ENCODE peak calls at places on chromosomes 6 and 20, in nine cellular contexts. One of them, this sample, is unnamed.

GRCh38 chr6:155171109-155171746 is 92.6 kb upstream of the CLDN20 start:
- DNase-seq in mesendoderm: no peak
- DNase-seq in fibroblast of lung: peak
- DNase-seq in IMR-90: peak
- DNase-seq in astrocyte: peak
- DNase-seq in H9: no peak
- DNase-seq in neuronal stem cell: no peak
- DNase-seq in mammary epithelial cell: peak
- DNase-seq in endothelial cell of umbilical vein: peak
- DNase-seq in this sample: peak

GRCh38 chr6:50541941-50542340 is 171.4 kb upstream of the TFAP2D start:
- DNase-seq in mesendoderm: no peak
- DNase-seq in neuronal stem cell: no peak
- DNase-seq in H9: no peak
- DNase-seq in IMR-90: no peak
- DNase-seq in fibroblast of lung: no peak
- DNase-seq in mammary epithelial cell: no peak
- DNase-seq in endothelial cell of umbilical vein: no peak
- DNase-seq in astrocyte: no peak
- DNase-seq in this sample: no peak

GRCh38 chr20:57913156-57913930 is 203.5 kb upstream of the PMEPA1 start:
- DNase-seq in IMR-90: no peak
- DNase-seq in endothelial cell of umbilical vein: no peak
- DNase-seq in fibroblast of lung: no peak
- DNase-seq in neuronal stem cell: no peak
- DNase-seq in H9: no peak
- DNase-seq in mammary epithelial cell: no peak
- DNase-seq in mesendoderm: no peak
- DNase-seq in astrocyte: no peak
- DNase-seq in this sample: no peak

GRCh38 chr6:148472495-148473105 is 130.0 kb downstream of the SASH1 start:
- DNase-seq in fibroblast of lung: no peak
- DNase-seq in H9: no peak
- DNase-seq in astrocyte: no peak
- DNase-seq in mesendoderm: no peak
- DNase-seq in IMR-90: no peak
- DNase-seq in neuronal stem cell: no peak
- DNase-seq in endothelial cell of umbilical vein: no peak
- DNase-seq in mammary epithelial cell: no peak
- DNase-seq in this sample: no peak

GRCh38 chr20:23541330-23541729 is 27.0 kb downstream of the CST9L start:
- DNase-seq in mammary epithelial cell: peak
- DNase-seq in astrocyte: no peak
- DNase-seq in neuronal stem cell: no peak
- DNase-seq in mesendoderm: no peak
- DNase-seq in IMR-90: no peak
- DNase-seq in endothelial cell of umbilical vein: no peak
- DNase-seq in H9: no peak
- DNase-seq in fibroblast of lung: no peak
- DNase-seq in this sample: no peak

GRCh38 chr6:81451787-81452186 is 300.7 kb downstream of the TENT5A start:
- DNase-seq in neuronal stem cell: peak
- DNase-seq in mammary epithelial cell: peak
- DNase-seq in fibroblast of lung: peak
- DNase-seq in astrocyte: peak
- DNase-seq in H9: no peak
- DNase-seq in mesendoderm: peak
- DNase-seq in IMR-90: peak
- DNase-seq in endothelial cell of umbilical vein: peak
- DNase-seq in this sample: no peak

GRCh38 chr6:6057442-6058053 is 50.8 kb upstream of the NRN1 start:
- DNase-seq in astrocyte: no peak
- DNase-seq in fibroblast of lung: peak
- DNase-seq in neuronal stem cell: peak
- DNase-seq in endothelial cell of umbilical vein: peak
- DNase-seq in IMR-90: no peak
- DNase-seq in mammary epithelial cell: peak
- DNase-seq in H9: no peak
- DNase-seq in mesendoderm: peak
- DNase-seq in this sample: no peak

GRCh38 chr20:44038681-44039123 is 124.0 kb downstream of the TOX2 start:
- DNase-seq in fibroblast of lung: no peak
- DNase-seq in astrocyte: no peak
- DNase-seq in H9: no peak
- DNase-seq in neuronal stem cell: no peak
- DNase-seq in endothelial cell of umbilical vein: no peak
- DNase-seq in mesendoderm: peak
- DNase-seq in IMR-90: no peak
- DNase-seq in mammary epithelial cell: no peak
- DNase-seq in this sample: no peak

GRCh38 chr6:147205690-147206600 is 1.7 kb downstream of the STXBP5 start:
- DNase-seq in neuronal stem cell: no peak
- DNase-seq in IMR-90: peak
- DNase-seq in astrocyte: peak
- DNase-seq in H9: no peak
- DNase-seq in endothelial cell of umbilical vein: no peak
- DNase-seq in fibroblast of lung: peak
- DNase-seq in mammary epithelial cell: peak
- DNase-seq in mesendoderm: no peak
- DNase-seq in this sample: no peak

GRCh38 chr20:50271201-50271600 is 80.6 kb downstream of the CEBPB start:
- DNase-seq in endothelial cell of umbilical vein: no peak
- DNase-seq in astrocyte: no peak
- DNase-seq in H9: no peak
- DNase-seq in mammary epithelial cell: no peak
- DNase-seq in fibroblast of lung: no peak
- DNase-seq in mesendoderm: no peak
- DNase-seq in IMR-90: no peak
- DNase-seq in neuronal stem cell: no peak
- DNase-seq in this sample: no peak

GRCh38 chr6:114559419-114559818 is 216.6 kb upstream of the HS3ST5 start:
- DNase-seq in mesendoderm: no peak
- DNase-seq in astrocyte: no peak
- DNase-seq in endothelial cell of umbilical vein: no peak
- DNase-seq in IMR-90: no peak
- DNase-seq in H9: no peak
- DNase-seq in neuronal stem cell: no peak
- DNase-seq in fibroblast of lung: no peak
- DNase-seq in mammary epithelial cell: no peak
- DNase-seq in this sample: no peak

GRCh38 chr6:125201961-125202729 is 48.6 kb downstream of the TPD52L1 start:
- DNase-seq in IMR-90: peak
- DNase-seq in fibroblast of lung: peak
- DNase-seq in neuronal stem cell: no peak
- DNase-seq in H9: no peak
- DNase-seq in mammary epithelial cell: peak
- DNase-seq in endothelial cell of umbilical vein: peak
- DNase-seq in astrocyte: peak
- DNase-seq in mesendoderm: peak
- DNase-seq in this sample: no peak

GRCh38 chr6:35177586-35177985 is 36.2 kb upstream of the SCUBE3 start:
- DNase-seq in neuronal stem cell: no peak
- DNase-seq in endothelial cell of umbilical vein: no peak
- DNase-seq in mesendoderm: no peak
- DNase-seq in H9: no peak
- DNase-seq in astrocyte: no peak
- DNase-seq in IMR-90: peak
- DNase-seq in mammary epithelial cell: no peak
- DNase-seq in fibroblast of lung: no peak
- DNase-seq in this sample: no peak
- H3K9ac ChIP-seq in neuronal stem cell: no peak
- H3K9ac ChIP-seq in endothelial cell of umbilical vein: no peak
- H3K9ac ChIP-seq in mesendoderm: no peak
- H3K9ac ChIP-seq in H9: no peak
- H3K9ac ChIP-seq in astrocyte: no peak
- H3K9ac ChIP-seq in IMR-90: no peak
- H3K9ac ChIP-seq in mammary epithelial cell: no peak
- H3K9ac ChIP-seq in fibroblast of lung: no peak
- H3K9ac ChIP-seq in this sample: no peak

DNA sequence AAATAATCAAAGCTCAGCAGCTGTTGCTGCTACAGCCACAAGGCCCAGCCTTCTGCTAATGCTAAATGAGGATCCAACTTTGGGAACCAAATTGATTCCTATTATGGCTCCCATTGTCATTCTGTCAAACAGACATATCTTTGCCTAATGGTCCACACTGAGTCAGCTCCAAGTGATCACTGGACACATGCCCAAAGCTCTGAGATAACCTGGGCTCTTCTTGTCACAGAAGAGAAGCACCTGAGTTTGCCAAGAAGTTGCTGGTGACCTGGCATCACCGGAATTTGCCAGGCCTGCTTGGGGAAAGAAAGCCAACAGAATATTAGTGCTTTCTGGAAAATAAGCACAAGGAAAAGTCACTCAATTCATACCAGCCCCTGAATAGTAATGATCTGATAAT is 5.8 kb downstream of the TNFRSF21 start:
- DNase-seq in fibroblast of lung: no peak
- DNase-seq in neuronal stem cell: no peak
- DNase-seq in IMR-90: no peak
- DNase-seq in mesendoderm: no peak
- DNase-seq in endothelial cell of umbilical vein: no peak
- DNase-seq in astrocyte: no peak
- DNase-seq in mammary epithelial cell: no peak
- DNase-seq in H9: no peak
- DNase-seq in this sample: no peak
- H3K27ac ChIP-seq in fibroblast of lung: no peak
- H3K27ac ChIP-seq in neuronal stem cell: no peak
- H3K27ac ChIP-seq in IMR-90: no peak
- H3K27ac ChIP-seq in mesendoderm: no peak
- H3K27ac ChIP-seq in endothelial cell of umbilical vein: no peak
- H3K27ac ChIP-seq in astrocyte: no peak
- H3K27ac ChIP-seq in mammary epithelial cell: no peak
- H3K27ac ChIP-seq in H9: no peak
- H3K27ac ChIP-seq in this sample: no peak

GRCh38 chr6:127950566-127951141 is 49.8 kb upstream of the THEMIS start:
- DNase-seq in neuronal stem cell: no peak
- DNase-seq in mesendoderm: no peak
- DNase-seq in H9: no peak
- DNase-seq in endothelial cell of umbilical vein: no peak
- DNase-seq in fibroblast of lung: no peak
- DNase-seq in astrocyte: no peak
- DNase-seq in mammary epithelial cell: no peak
- DNase-seq in IMR-90: no peak
- DNase-seq in this sample: no peak
- H3K9ac ChIP-seq in neuronal stem cell: no peak
- H3K9ac ChIP-seq in mesendoderm: no peak
- H3K9ac ChIP-seq in H9: no peak
- H3K9ac ChIP-seq in endothelial cell of umbilical vein: no peak
- H3K9ac ChIP-seq in fibroblast of lung: no peak
- H3K9ac ChIP-seq in astrocyte: no peak
- H3K9ac ChIP-seq in mammary epithelial cell: no peak
- H3K9ac ChIP-seq in IMR-90: no peak
- H3K9ac ChIP-seq in this sample: no peak

DNA sequence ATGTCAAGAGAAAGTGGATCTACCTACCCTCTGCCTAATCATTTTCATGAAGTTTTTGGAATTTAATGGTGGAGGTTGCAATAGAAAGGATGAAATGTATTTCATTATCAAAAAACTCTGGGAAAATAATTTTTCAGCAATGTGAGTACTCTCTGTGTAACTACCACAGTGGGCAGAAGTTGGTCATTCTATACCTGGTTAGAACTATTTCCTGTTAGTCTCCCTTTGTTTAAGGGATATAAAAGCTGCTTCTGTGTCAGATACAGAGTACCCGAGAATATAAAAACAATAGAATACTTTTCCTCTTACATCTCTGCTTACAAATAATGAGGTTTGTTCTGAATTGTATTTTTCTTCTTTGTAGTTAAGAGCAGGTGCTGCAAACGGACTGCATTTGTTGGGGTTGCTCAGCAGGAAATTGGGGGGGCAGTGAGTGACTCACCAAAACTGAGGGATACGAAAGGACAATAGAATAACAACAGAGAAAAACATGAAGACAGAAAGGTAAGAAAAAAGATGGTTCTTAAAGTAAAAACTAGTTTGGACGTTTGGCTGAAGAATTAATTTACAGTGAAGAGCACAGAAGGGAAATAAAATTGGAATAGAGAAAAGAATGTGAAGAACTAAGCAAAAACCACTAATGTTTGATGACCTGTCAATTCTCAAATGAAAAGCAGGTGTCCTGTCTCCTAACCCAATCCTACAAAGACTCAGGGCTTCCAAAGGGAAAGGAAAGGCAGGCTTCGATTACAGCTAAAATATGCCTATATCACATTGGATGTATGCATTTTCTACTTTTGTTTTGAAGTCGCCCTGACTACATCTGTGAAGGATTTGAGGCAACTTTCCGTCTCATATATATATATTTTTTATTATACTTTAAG is 703.1 kb downstream of the RFPL4B start:
- DNase-seq in endothelial cell of umbilical vein: peak
- DNase-seq in neuronal stem cell: no peak
- DNase-seq in astrocyte: peak
- DNase-seq in H9: no peak
- DNase-seq in mesendoderm: no peak
- DNase-seq in IMR-90: peak
- DNase-seq in fibroblast of lung: no peak
- DNase-seq in mammary epithelial cell: peak
- DNase-seq in this sample: no peak
- H3K27ac ChIP-seq in endothelial cell of umbilical vein: peak
- H3K27ac ChIP-seq in neuronal stem cell: peak
- H3K27ac ChIP-seq in astrocyte: peak
- H3K27ac ChIP-seq in H9: no peak
- H3K27ac ChIP-seq in mesendoderm: no peak
- H3K27ac ChIP-seq in IMR-90: no peak
- H3K27ac ChIP-seq in fibroblast of lung: no peak
- H3K27ac ChIP-seq in mammary epithelial cell: peak
- H3K27ac ChIP-seq in this sample: no peak

GRCh38 chr6:36649086-36649485 is 29.4 kb upstream of the CDKN1A start:
- DNase-seq in fibroblast of lung: no peak
- DNase-seq in IMR-90: no peak
- DNase-seq in mammary epithelial cell: no peak
- DNase-seq in astrocyte: no peak
- DNase-seq in neuronal stem cell: no peak
- DNase-seq in H9: no peak
- DNase-seq in endothelial cell of umbilical vein: peak
- DNase-seq in mesendoderm: no peak
- DNase-seq in this sample: peak
- H3K9ac ChIP-seq in fibroblast of lung: no peak
- H3K9ac ChIP-seq in IMR-90: no peak
- H3K9ac ChIP-seq in mammary epithelial cell: no peak
- H3K9ac ChIP-seq in astrocyte: no peak
- H3K9ac ChIP-seq in neuronal stem cell: no peak
- H3K9ac ChIP-seq in H9: no peak
- H3K9ac ChIP-seq in endothelial cell of umbilical vein: no peak
- H3K9ac ChIP-seq in mesendoderm: no peak
- H3K9ac ChIP-seq in this sample: no peak